ENCODE peak calls at places on chromosome 6, in nine cellular contexts. X, B, I, E, L, Q, N, W and K are unnamed samples.

GRCh38 chr6:3377536-3378397 is 79.1 kb downstream of the SLC22A23 start:
- DNase-seq in E (no peak), B (no peak), I (no peak), Q (no peak), L (no peak), X (no peak), W (no peak), N (no peak), K (no peak)

GRCh38 chr6:116840091-116840490 is 11.2 kb upstream of the GPRC6A start:
- DNase-seq in L (no peak), W (no peak), X (no peak), Q (no peak), E (no peak), B (no peak), N (no peak), I (peak; percentile 39), K (no peak)

GRCh38 chr6:138115877-138116660 is 8.8 kb upstream of the PERP start:
- DNase-seq in N (peak; percentile 81), B (peak; percentile 77), I (peak; percentile 70), E (peak; percentile 67), W (peak; percentile 61), L (peak; percentile 77), X (peak; percentile 82), Q (peak; percentile 64), K (peak; percentile 68)

GRCh38 chr6:129440691-129441090 is 269.3 kb downstream of the ARHGAP18 start:
- DNase-seq in I (peak; percentile 4), Q (no peak), B (peak; percentile 57), L (no peak), W (no peak), N (peak; percentile 81), E (no peak), X (peak; percentile 13), K (peak; percentile 47)

GRCh38 chr6:90463359-90463758 is 123.5 kb downstream of the MAP3K7 start:
- DNase-seq in N (no peak), I (no peak), B (no peak), L (no peak), W (no peak), X (no peak), Q (no peak), E (no peak), K (no peak)

GRCh38 chr6:129525055-129525454 is 184.9 kb downstream of the ARHGAP18 start:
- DNase-seq in X (no peak), I (no peak), W (no peak), N (no peak), B (no peak), L (peak; percentile 13), E (no peak), Q (no peak), K (no peak)

GRCh38 chr6:155528982-155529453 is 73.4 kb upstream of the NOX3 start:
- DNase-seq in L (peak; percentile 76), N (no peak), I (peak; percentile 94), X (peak; percentile 95), E (no peak), Q (peak; percentile 47), B (no peak), W (no peak), K (no peak)

GRCh38 chr6:162785632-162786242 is 58.0 kb downstream of the PACRG start:
- DNase-seq in E (no peak), X (peak; percentile 24), I (no peak), Q (no peak), B (no peak), L (no peak), W (no peak), N (no peak), K (no peak)

GRCh38 chr6:146902846-146903245 is 301.4 kb upstream of the STXBP5 start:
- DNase-seq in L (peak; percentile 36), X (no peak), Q (no peak), W (no peak), N (no peak), B (no peak), I (peak; percentile 28), E (no peak), K (no peak)

GRCh38 chr6:107396226-107396625 is 63.1 kb downstream of the PDSS2 start:
- DNase-seq in I (no peak), B (no peak), N (no peak), E (no peak), Q (no peak), W (no peak), X (no peak), L (no peak), K (no peak)